ENCODE peak calls at places on chromosomes 5 and 9, in five cellular contexts. J is PC-9, S is K562, V is PC-3, C is H9. Z is an unnamed sample. For H4K20me1, the result is how much of the 10 kb centered on the place peaks cover.

GRCh38 chr9:90641868-90642558 is 611 bp downstream of the DIRAS2 start:
- DNase-seq in J (no peak), S (no peak), V (no peak), C (no peak), Z (no peak)

GRCh38 chr5:134070979-134071849 is 43.3 kb upstream of the TCF7 start:
- DNase-seq in J (no peak), S (peak), V (no peak), C (peak), Z (no peak)

GRCh38 chr5:146344155-146345118 is 5.8 kb downstream of the POU4F3 start:
- DNase-seq in J (no peak), S (peak), V (peak), C (peak), Z (no peak)

GRCh38 chr9:28696960-28697359 is 1123.7 kb upstream of the C9orf72 start:
- DNase-seq in J (no peak), S (no peak), V (no peak), C (no peak), Z (no peak)

GRCh38 chr5:141882594-141883183 is 4.5 kb upstream of the PCDH1 start:
- DNase-seq in J (no peak), S (no peak), V (no peak), C (peak), Z (no peak)

GRCh38 chr5:15463231-15463630 is 36.7 kb upstream of the FBXL7 start:
- DNase-seq in J (no peak), S (no peak), V (no peak), C (no peak), Z (no peak)

GRCh38 chr9:2704504-2704903 is 12.8 kb upstream of the KCNV2 start:
- DNase-seq in J (no peak), S (no peak), V (no peak), C (no peak), Z (peak)

GRCh38 chr9:6715755-6716643 is 41.8 kb upstream of the KDM4C start:
- DNase-seq in J (peak), S (no peak), V (peak), C (peak), Z (no peak)

GRCh38 chr5:120229036-120229435 is 235.1 kb upstream of the PRR16 start:
- DNase-seq in J (no peak), S (no peak), V (no peak), C (no peak), Z (no peak)

GRCh38 chr5:15634771-15635347 is 134.9 kb downstream of the FBXL7 start:
- DNase-seq in J (no peak), S (no peak), V (no peak), C (no peak), Z (no peak)

GRCh38 chr5:137741718-137742117 is 5.8 kb upstream of the KLHL3 start:
- DNase-seq in J (no peak), S (no peak), V (no peak), C (no peak), Z (no peak)

GRCh38 chr9:80556631-80557030 is 984.9 kb downstream of the TLE4 start:
- DNase-seq in J (no peak), S (no peak), V (peak), C (no peak), Z (peak)

GRCh38 chr5:7671420-7671819 is 179.5 kb downstream of the CFAP90 start:
- DNase-seq in J (no peak), S (no peak), V (no peak), C (no peak), Z (no peak)

GRCh38 chr5:142484821-142485387 is 160.1 kb upstream of the SPRY4 start:
- DNase-seq in J (no peak), S (no peak), V (no peak), C (no peak), Z (no peak)

GRCh38 chr5:57598756-57599155 is 116.1 kb upstream of the ACTBL2 start:
- DNase-seq in J (peak), S (no peak), V (peak), C (no peak), Z (peak)

GRCh38 chr5:124285071-124285470 is 461.4 kb downstream of the ZNF608 start:
- DNase-seq in J (no peak), S (no peak), V (no peak), C (no peak), Z (peak)

GRCh38 chr5:133746834-133747233 is 134.5 kb upstream of the FSTL4 start:
- DNase-seq in J (no peak), S (peak), V (no peak), C (no peak), Z (no peak)

GRCh38 chr9:107919263-107919662 is 429.7 kb upstream of the KLF4 start:
- DNase-seq in J (no peak), S (no peak), V (no peak), C (no peak), Z (no peak)

GRCh38 chr9:99074902-99075245 is 30.0 kb upstream of the TGFBR1 start:
- DNase-seq in J (no peak), S (no peak), V (no peak), C (no peak), Z (no peak)

GRCh38 chr9:110410926-110411325 is 73.3 kb upstream of the TXNDC8 start:
- DNase-seq in J (no peak), S (no peak), V (no peak), C (no peak), Z (no peak)

GRCh38 chr5:151676719-151677118 is 10.0 kb downstream of the SPARC start:
- DNase-seq in J (no peak), S (no peak), V (no peak), C (no peak), Z (no peak)

GRCh38 chr9:69027355-69028097 is 8.0 kb upstream of the FXN start:
- DNase-seq in J (peak), S (peak), V (peak), C (peak), Z (peak)

GRCh38 chr5:154368041-154368800 is 77.6 kb upstream of the SAP30L start:
- DNase-seq in J (peak), S (no peak), V (peak), C (peak), Z (peak)

GRCh38 chr9:74533253-74533652 is 36.1 kb downstream of the RORB start:
- DNase-seq in J (no peak), S (no peak), V (no peak), C (no peak), Z (no peak)

GRCh38 chr9:113934826-113935676 is 58.9 kb downstream of the ZNF618 start:
- DNase-seq in J (no peak), S (no peak), V (no peak), C (peak), Z (no peak)

GRCh38 chr9:114034663-114035062 is 43.4 kb downstream of the AMBP start:
- DNase-seq in J (no peak), S (no peak), V (no peak), C (no peak), Z (no peak)

GRCh38 chr5:109826426-109826825 is 136.7 kb downstream of the MAN2A1 start:
- DNase-seq in J (peak), S (no peak), V (peak), C (no peak), Z (peak)

GRCh38 chr9:129620669-129621295 is at the start of gene C9orf50:
- DNase-seq in J (no peak), S (no peak), V (no peak), C (no peak), Z (no peak)

GRCh38 chr9:109512170-109512756 is 14.2 kb upstream of the PTPN3 start:
- DNase-seq in J (no peak), S (no peak), V (no peak), C (no peak), Z (no peak)

GRCh38 chr9:96565684-96566360 is 53.8 kb downstream of the CDC14B start:
- DNase-seq in J (no peak), S (no peak), V (no peak), C (no peak), Z (peak)

GRCh38 chr9:30280229-30280900 is 2104.1 kb upstream of the ACO1 start:
- DNase-seq in J (no peak), S (no peak), V (no peak), C (no peak), Z (no peak)

DNA sequence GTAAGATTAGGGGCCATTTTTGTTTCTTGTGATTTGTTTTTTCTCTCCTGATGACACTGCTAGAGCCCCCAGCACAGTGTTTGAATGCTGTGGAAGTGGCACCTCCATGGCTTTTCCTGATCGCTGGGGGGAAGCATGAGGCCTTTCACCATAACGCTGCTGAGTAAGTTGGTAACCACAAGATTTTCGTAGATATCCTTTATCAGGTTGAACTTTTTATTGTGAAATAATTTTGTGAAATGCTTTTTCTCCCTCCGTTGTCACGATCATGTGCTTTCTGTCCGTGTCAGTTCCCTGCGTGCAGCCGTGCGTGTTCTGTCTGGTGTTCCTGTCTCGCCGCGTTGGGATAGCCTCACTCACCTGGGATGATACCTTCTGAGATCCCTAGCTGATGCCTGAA is 59.4 kb downstream of the EHMT1 start:
- DNase-seq in J (no peak), S (no peak), V (no peak), C (no peak), Z (no peak)
- H4K20me1 ChIP-seq in J (half or more), S (under half), V (under half), C (under half), Z (under half)

GRCh38 chr5:1806974-1807373 is 5.8 kb downstream of the NDUFS6 start:
- DNase-seq in J (no peak), S (no peak), V (no peak), C (no peak), Z (no peak)
- H4K20me1 ChIP-seq in J (half or more), S (under half), V (under half), C (under half), Z (under half)

GRCh38 chr9:133915534-133916158 is 76.5 kb downstream of the VAV2 start:
- DNase-seq in J (no peak), S (no peak), V (no peak), C (no peak), Z (no peak)
- H4K20me1 ChIP-seq in J (under half), S (under half), V (under half), C (under half), Z (under half)

GRCh38 chr9:121252104-121252851 is 15.7 kb upstream of the GSN start:
- DNase-seq in J (no peak), S (no peak), V (no peak), C (no peak), Z (no peak)
- H4K20me1 ChIP-seq in J (under half), S (under half), V (under half), C (under half), Z (under half)

GRCh38 chr5:139601429-139601828 is 40.3 kb downstream of the UBE2D2 start:
- DNase-seq in J (no peak), S (no peak), V (no peak), C (no peak), Z (no peak)
- H4K20me1 ChIP-seq in J (under half), S (under half), V (under half), C (under half), Z (under half)

DNA sequence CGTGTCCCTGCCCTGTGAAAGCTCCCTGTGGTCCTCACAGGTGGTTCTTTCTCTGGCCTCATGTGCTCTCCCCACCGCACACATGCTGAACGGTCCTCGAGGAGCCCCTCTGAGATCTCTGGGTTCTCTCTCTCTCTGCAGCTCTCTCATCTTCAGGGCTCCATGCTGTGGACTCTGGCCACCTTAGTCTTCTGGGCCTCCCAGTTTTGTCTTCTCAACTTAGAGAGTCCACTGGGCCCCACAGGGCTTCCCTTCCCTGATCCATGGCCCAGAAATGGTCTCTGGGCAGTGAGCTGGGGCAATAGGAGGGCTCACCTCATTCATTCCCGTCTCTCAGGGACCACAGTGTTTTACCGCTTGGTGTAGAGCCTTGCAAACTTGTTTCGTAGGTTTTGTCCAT is 26.4 kb downstream of the FGD3 start:
- DNase-seq in J (no peak), S (no peak), V (no peak), C (no peak), Z (no peak)
- H4K20me1 ChIP-seq in J (under half), S (under half), V (under half), C (under half), Z (under half)

DNA sequence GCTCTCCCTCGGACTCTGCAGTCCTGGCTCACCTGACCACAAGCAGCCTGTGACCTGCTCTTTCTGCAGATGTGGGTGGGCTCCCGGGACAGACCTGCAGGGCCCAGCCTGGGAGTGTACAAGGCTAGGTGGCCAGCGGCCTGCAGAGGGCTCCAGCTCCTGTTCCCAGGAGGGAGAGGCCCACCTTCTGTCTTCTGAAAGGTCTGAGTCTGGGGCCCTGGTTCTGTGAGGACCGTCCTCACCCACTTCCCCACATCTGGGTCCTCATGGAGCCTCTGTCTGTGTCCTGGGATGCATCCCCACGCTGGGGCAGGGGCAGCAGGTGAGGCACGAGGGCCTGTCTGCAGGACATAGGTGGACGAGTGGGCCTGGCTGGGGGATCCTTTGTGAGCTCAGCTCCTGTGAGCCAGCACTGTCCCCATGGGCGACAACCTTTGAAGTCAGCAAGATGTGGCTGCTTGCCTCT is 43.7 kb downstream of the PHF2 start:
- DNase-seq in J (no peak), S (no peak), V (no peak), C (peak), Z (no peak)
- H4K20me1 ChIP-seq in J (under half), S (under half), V (under half), C (under half), Z (under half)

GRCh38 chr9:136684799-136685198 is 2.5 kb downstream of the AGPAT2 start:
- DNase-seq in J (no peak), S (no peak), V (no peak), C (no peak), Z (no peak)

GRCh38 chr9:136683755-136684154 is 3.5 kb downstream of the AGPAT2 start:
- DNase-seq in J (no peak), S (no peak), V (no peak), C (no peak), Z (no peak)

GRCh38 chr9:136683173-136683745 is 4.0 kb downstream of the AGPAT2 start:
- DNase-seq in J (no peak), S (no peak), V (no peak), C (no peak), Z (no peak)

GRCh38 chr9:136685216-136685615 is 2.0 kb downstream of the AGPAT2 start:
- DNase-seq in J (no peak), S (no peak), V (no peak), C (no peak), Z (no peak)

GRCh38 chr9:136684339-136684738 is 2.9 kb downstream of the AGPAT2 start:
- DNase-seq in J (no peak), S (no peak), V (no peak), C (no peak), Z (no peak)
- H4K20me1 ChIP-seq in J (under half), S (under half), V (under half), C (under half), Z (under half)

GRCh38 chr5:147417133-147417813 is 92.6 kb downstream of the DPYSL3 start:
- DNase-seq in J (no peak), S (no peak), V (peak), C (no peak), Z (peak)
- H4K20me1 ChIP-seq in J (under half), S (under half), V (under half), C (under half), Z (under half)

DNA sequence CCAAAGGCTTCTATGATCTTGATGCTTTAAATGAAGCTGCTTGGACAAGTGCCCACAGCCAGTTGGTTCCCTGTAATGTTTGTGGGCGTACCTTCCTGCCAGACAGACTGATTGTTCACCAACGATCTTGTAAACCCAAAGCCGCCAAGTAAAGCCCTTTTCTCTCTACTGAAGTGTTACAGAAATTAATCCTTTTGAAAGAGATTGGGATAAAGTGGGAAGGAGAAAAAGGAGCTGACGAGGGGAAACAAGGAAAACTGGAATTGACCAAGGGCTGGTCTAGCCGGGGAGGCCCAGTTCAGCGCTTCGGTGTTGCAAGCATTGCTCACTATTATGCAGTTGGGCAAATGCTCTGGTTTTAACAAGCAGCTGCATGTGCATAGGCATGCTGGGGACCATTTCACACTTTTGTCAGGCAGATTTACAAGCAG is 53.2 kb downstream of the ZNF474 start:
- DNase-seq in J (no peak), S (no peak), V (peak), C (peak), Z (peak)
- H4K20me1 ChIP-seq in J (under half), S (under half), V (under half), C (under half), Z (under half)